ENCODE peak calls at places on chromosomes 12 and 14, in ten cellular contexts. X, J, B, D, W, H, G, E, C and Z are unnamed samples.

GRCh38 chr12:42484996-42485395 is 104.5 kb downstream of the PRICKLE1 start:
- DNase-seq in B (no peak), W (no peak), E (no peak), J (no peak), X (no peak), H (no peak), C (no peak), D (no peak), G (no peak), Z (no peak)

GRCh38 chr12:76307083-76307482 is 41.1 kb downstream of the BBS10 start:
- DNase-seq in G (no peak), B (no peak), W (no peak), C (no peak), D (no peak), E (no peak), H (no peak), X (no peak), J (no peak), Z (no peak)

GRCh38 chr12:124441443-124442190 is 125.8 kb downstream of the NCOR2 start:
- DNase-seq in X (no peak), W (no peak), E (no peak), H (no peak), G (no peak), J (no peak), C (peak; percentile 40), B (no peak), D (peak; percentile 83), Z (no peak)

GRCh38 chr12:119668315-119668651 is 350 bp downstream of the PRKAB1 start:
- DNase-seq in X (no peak), H (no peak), D (no peak), W (no peak), C (no peak), J (no peak), E (no peak), G (no peak), B (no peak), Z (no peak)

GRCh38 chr14:105212541-105213305 is 31.6 kb upstream of the NUDT14 start:
- DNase-seq in X (no peak), W (no peak), E (no peak), G (peak; percentile 92), J (no peak), C (no peak), D (no peak), H (no peak), B (no peak), Z (no peak)

GRCh38 chr14:73491256-73491976 is 683 bp downstream of the RIOX1 start:
- DNase-seq in J (peak; percentile 62), W (peak; percentile 62), X (peak; percentile 65), E (peak; percentile 54), B (peak; percentile 60), G (peak; percentile 73), D (no peak), C (peak; percentile 8), H (peak; percentile 56), Z (peak; percentile 76)

GRCh38 chr12:12992418-12993175 is 7.5 kb downstream of the HEBP1 start:
- DNase-seq in X (no peak), H (no peak), D (peak; percentile 82), J (no peak), W (no peak), E (peak; percentile 38), G (no peak), C (no peak), B (no peak), Z (peak; percentile 88)

GRCh38 chr14:54712371-54712998 is 145.6 kb downstream of the SAMD4A start:
- DNase-seq in X (no peak), J (no peak), D (no peak), G (no peak), C (no peak), B (no peak), H (no peak), E (peak; percentile 25), W (no peak), Z (no peak)

GRCh38 chr12:14833952-14834351 is 9.4 kb downstream of the ART4 start:
- DNase-seq in W (no peak), C (no peak), H (no peak), J (no peak), B (no peak), D (no peak), X (no peak), G (no peak), E (no peak), Z (no peak)

GRCh38 chr14:48253020-48253419 is 577.6 kb upstream of the MDGA2 start:
- DNase-seq in G (no peak), D (no peak), B (no peak), H (no peak), X (no peak), E (no peak), J (no peak), C (no peak), W (no peak), Z (no peak)

GRCh38 chr12:76871751-76872150 is 7.1 kb downstream of the CSRP2 start:
- DNase-seq in D (no peak), J (no peak), E (no peak), H (no peak), X (no peak), C (no peak), B (no peak), W (no peak), G (no peak), Z (no peak)

GRCh38 chr12:115774148-115774905 is 503.2 kb downstream of the MED13L start:
- DNase-seq in J (no peak), D (no peak), E (no peak), G (no peak), B (no peak), C (no peak), X (no peak), H (no peak), W (no peak), Z (no peak)

GRCh38 chr14:102320671-102321455 is 1.3 kb downstream of the ZNF839 start:
- DNase-seq in B (no peak), G (no peak), C (no peak), W (no peak), J (no peak), X (no peak), H (no peak), D (no peak), E (no peak), Z (no peak)

GRCh38 chr14:92525318-92526095 is 11.9 kb downstream of the RIN3 start:
- DNase-seq in G (no peak), C (no peak), D (no peak), B (no peak), J (no peak), H (no peak), E (no peak), W (no peak), X (no peak), Z (no peak)

GRCh38 chr14:44775248-44775647 is 186.5 kb downstream of the KLHL28 start:
- DNase-seq in D (no peak), X (no peak), B (no peak), E (no peak), W (no peak), J (no peak), G (no peak), C (no peak), H (no peak), Z (no peak)

GRCh38 chr14:55128386-55129085 is 516 bp upstream of the LGALS3 start:
- DNase-seq in X (no peak), J (no peak), D (no peak), B (no peak), C (no peak), E (no peak), H (no peak), W (no peak), G (no peak), Z (no peak)